ENCODE peak calls at places on chromosome 15, in ten cellular contexts. S, M, B, P, D, U, I, G, X and H are unnamed samples.

GRCh38 chr15:70060214-70061085 is 37.3 kb downstream of the TLE3 start:
- DNase-seq in S (no peak), M (no peak), B (no peak), P (no peak), D (no peak), U (no peak), I (no peak), G (no peak), X (no peak), H (no peak)

GRCh38 chr15:84009616-84010015 is 226.0 kb upstream of the GOLGA6L4 start:
- DNase-seq in S (no peak), M (no peak), B (no peak), P (no peak), D (no peak), U (no peak), I (no peak), G (no peak), X (no peak), H (no peak)

GRCh38 chr15:35271371-35272043 is 186.4 kb upstream of the NANOGP8 start:
- DNase-seq in S (no peak), M (no peak), B (no peak), P (no peak), D (no peak), U (no peak), I (no peak), G (peak), X (no peak), H (no peak)

GRCh38 chr15:89910891-89911626 is 1.7 kb downstream of the ARPIN start:
- DNase-seq in S (no peak), M (no peak), B (no peak), P (no peak), D (no peak), U (no peak), I (no peak), G (no peak), X (no peak), H (no peak)

GRCh38 chr15:80173022-80173759 is 20.4 kb downstream of the FAH start:
- DNase-seq in S (peak), M (peak), B (peak), P (peak), D (no peak), U (peak), I (peak), G (peak), X (peak), H (peak)

GRCh38 chr15:71149645-71150557 is 34.6 kb downstream of the THSD4 start:
- DNase-seq in S (no peak), M (no peak), B (no peak), P (no peak), D (no peak), U (no peak), I (no peak), G (no peak), X (no peak), H (no peak)

GRCh38 chr15:74432968-74433591 is 678 bp downstream of the SEMA7A start:
- DNase-seq in S (no peak), M (no peak), B (no peak), P (no peak), D (no peak), U (peak), I (no peak), G (no peak), X (no peak), H (no peak)

GRCh38 chr15:65096481-65097385 is 18.3 kb downstream of the UBAP1L start:
- DNase-seq in S (no peak), M (no peak), B (no peak), P (no peak), D (no peak), U (no peak), I (no peak), G (no peak), X (no peak), H (no peak)

GRCh38 chr15:68328485-68328884 is 50.9 kb downstream of the FEM1B start:
- DNase-seq in S (no peak), M (no peak), B (no peak), P (no peak), D (no peak), U (no peak), I (no peak), G (no peak), X (no peak), H (no peak)

GRCh38 chr15:85542488-85542887 is 162.1 kb downstream of the AKAP13 start:
- DNase-seq in S (no peak), M (no peak), B (no peak), P (no peak), D (no peak), U (no peak), I (no peak), G (no peak), X (no peak), H (no peak)

GRCh38 chr15:31225356-31225955 is 101.2 kb upstream of the KLF13 start:
- DNase-seq in S (no peak), M (no peak), B (no peak), P (no peak), D (no peak), U (no peak), I (no peak), G (no peak), X (no peak), H (no peak)

GRCh38 chr15:40289140-40289775 is 6.4 kb upstream of the ANKRD63 start:
- DNase-seq in S (no peak), M (no peak), B (no peak), P (no peak), D (no peak), U (no peak), I (no peak), G (no peak), X (no peak), H (no peak)

GRCh38 chr15:100097342-100097899 is 244.4 kb downstream of the ADAMTS17 start:
- DNase-seq in S (no peak), M (no peak), B (no peak), P (no peak), D (no peak), U (no peak), I (no peak), G (no peak), X (no peak), H (no peak)

GRCh38 chr15:62121273-62122015 is 43.6 kb downstream of the C2CD4B start:
- DNase-seq in S (no peak), M (no peak), B (no peak), P (no peak), D (no peak), U (no peak), I (no peak), G (no peak), X (no peak), H (no peak)

GRCh38 chr15:44781128-44781810 is 44.9 kb downstream of the TRIM69 start:
- DNase-seq in S (no peak), M (no peak), B (no peak), P (no peak), D (no peak), U (no peak), I (no peak), G (no peak), X (no peak), H (no peak)

GRCh38 chr15:96849501-96849900 is 519.0 kb downstream of the NR2F2 start:
- DNase-seq in S (no peak), M (no peak), B (no peak), P (no peak), D (no peak), U (no peak), I (no peak), G (peak), X (no peak), H (no peak)

GRCh38 chr15:34993413-34993812 is 5.3 kb upstream of the ZNF770 start:
- DNase-seq in S (no peak), M (no peak), B (no peak), P (no peak), D (no peak), U (no peak), I (no peak), G (no peak), X (no peak), H (no peak)

GRCh38 chr15:33234019-33234418 is 39.5 kb upstream of the FMN1 start:
- DNase-seq in S (no peak), M (no peak), B (no peak), P (no peak), D (no peak), U (no peak), I (peak), G (peak), X (no peak), H (no peak)

GRCh38 chr15:70160803-70161565 is 63.3 kb upstream of the TLE3 start:
- DNase-seq in S (no peak), M (no peak), B (no peak), P (no peak), D (no peak), U (no peak), I (no peak), G (no peak), X (no peak), H (no peak)

GRCh38 chr15:27673766-27674445 is 425.2 kb downstream of the OCA2 start:
- DNase-seq in S (no peak), M (no peak), B (no peak), P (no peak), D (no peak), U (no peak), I (no peak), G (no peak), X (no peak), H (no peak)

GRCh38 chr15:80727196-80727595 is 32.1 kb downstream of the ABHD17C start:
- DNase-seq in S (no peak), M (no peak), B (no peak), P (no peak), D (no peak), U (no peak), I (no peak), G (peak), X (no peak), H (no peak)

GRCh38 chr15:90154861-90155626 is 46.1 kb upstream of the SEMA4B start:
- DNase-seq in S (peak), M (peak), B (no peak), P (no peak), D (peak), U (no peak), I (peak), G (no peak), X (no peak), H (no peak)

GRCh38 chr15:79475312-79475711 is 43.2 kb downstream of the MINAR1 start:
- DNase-seq in S (peak), M (no peak), B (no peak), P (no peak), D (peak), U (no peak), I (no peak), G (no peak), X (no peak), H (no peak)

GRCh38 chr15:75713338-75713895 is 769 bp upstream of the CSPG4 start:
- DNase-seq in S (no peak), M (no peak), B (no peak), P (no peak), D (no peak), U (no peak), I (no peak), G (no peak), X (no peak), H (no peak)

GRCh38 chr15:39432935-39433334 is 147.9 kb upstream of the THBS1 start:
- DNase-seq in S (no peak), M (no peak), B (no peak), P (no peak), D (no peak), U (no peak), I (no peak), G (no peak), X (no peak), H (no peak)

GRCh38 chr15:64739216-64739976 is 36.0 kb downstream of the RBPMS2 start:
- DNase-seq in S (no peak), M (no peak), B (no peak), P (no peak), D (no peak), U (no peak), I (no peak), G (no peak), X (no peak), H (no peak)

GRCh38 chr15:35673093-35673573 is 127.2 kb upstream of the DPH6 start:
- DNase-seq in S (no peak), M (no peak), B (no peak), P (no peak), D (no peak), U (no peak), I (no peak), G (no peak), X (no peak), H (no peak)

GRCh38 chr15:69976366-69976994 is 121.2 kb downstream of the TLE3 start:
- DNase-seq in S (peak), M (no peak), B (peak), P (peak), D (no peak), U (peak), I (peak), G (peak), X (no peak), H (peak)

GRCh38 chr15:83119968-83120581 is 12.6 kb downstream of the TM6SF1 start:
- DNase-seq in S (no peak), M (no peak), B (no peak), P (no peak), D (no peak), U (no peak), I (no peak), G (no peak), X (no peak), H (no peak)

GRCh38 chr15:91426412-91426811 is 326.4 kb downstream of the SV2B start:
- DNase-seq in S (no peak), M (no peak), B (no peak), P (no peak), D (no peak), U (no peak), I (no peak), G (no peak), X (no peak), H (no peak)

GRCh38 chr15:69576035-69576526 is 123.5 kb downstream of the RPLP1 start:
- DNase-seq in S (no peak), M (peak), B (peak), P (peak), D (no peak), U (peak), I (peak), G (no peak), X (peak), H (peak)

GRCh38 chr15:101045236-101045646 is 126.1 kb downstream of the LRRK1 start:
- DNase-seq in S (no peak), M (peak), B (no peak), P (no peak), D (no peak), U (no peak), I (no peak), G (no peak), X (no peak), H (no peak)

GRCh38 chr15:96125681-96126080 is 204.8 kb upstream of the NR2F2 start:
- DNase-seq in S (no peak), M (no peak), B (no peak), P (no peak), D (no peak), U (no peak), I (no peak), G (peak), X (no peak), H (no peak)

GRCh38 chr15:31488437-31489204 is 162.0 kb downstream of the KLF13 start:
- DNase-seq in S (peak), M (peak), B (peak), P (no peak), D (peak), U (peak), I (peak), G (peak), X (no peak), H (no peak)

GRCh38 chr15:85582719-85583089 is 202.3 kb downstream of the AKAP13 start:
- DNase-seq in S (no peak), M (no peak), B (peak), P (peak), D (no peak), U (no peak), I (no peak), G (no peak), X (peak), H (peak)

GRCh38 chr15:78709263-78709882 is 68.4 kb upstream of the CHRNB4 start:
- DNase-seq in S (no peak), M (peak), B (peak), P (peak), D (no peak), U (peak), I (peak), G (peak), X (peak), H (peak)